ENCODE peak calls at places on chromosomes 7 and 10, in ten cellular contexts. One of them, this sample, is unnamed.

GRCh38 chr10:24459836-24460235 is 250.9 kb downstream of the KIAA1217 start:
- DNase-seq in HCT116: no peak
- DNase-seq in osteocyte: no peak
- DNase-seq in IMR-90: no peak
- DNase-seq in HepG2: no peak
- DNase-seq in brain microvascular endothelial cell: no peak
- DNase-seq in A549: no peak
- DNase-seq in nephron progenitor cell: no peak
- DNase-seq in fibroblast of the aortic adventitia: no peak
- DNase-seq in heart left ventricle: no peak
- DNase-seq in this sample: no peak

GRCh38 chr10:12606461-12606860 is 257.1 kb downstream of the CAMK1D start:
- DNase-seq in IMR-90: no peak
- DNase-seq in fibroblast of the aortic adventitia: no peak
- DNase-seq in osteocyte: no peak
- DNase-seq in nephron progenitor cell: no peak
- DNase-seq in HepG2: no peak
- DNase-seq in HCT116: no peak
- DNase-seq in A549: no peak
- DNase-seq in brain microvascular endothelial cell: no peak
- DNase-seq in heart left ventricle: no peak
- DNase-seq in this sample: no peak

GRCh38 chr10:123550680-123551096 is 115.5 kb upstream of the GPR26 start:
- DNase-seq in brain microvascular endothelial cell: no peak
- DNase-seq in A549: no peak
- DNase-seq in HCT116: no peak
- DNase-seq in osteocyte: no peak
- DNase-seq in fibroblast of the aortic adventitia: no peak
- DNase-seq in heart left ventricle: no peak
- DNase-seq in nephron progenitor cell: no peak
- DNase-seq in HepG2: no peak
- DNase-seq in IMR-90: no peak
- DNase-seq in this sample: no peak

GRCh38 chr10:58291538-58292174 is 22.7 kb downstream of the CISD1 start:
- DNase-seq in osteocyte: no peak
- DNase-seq in IMR-90: peak
- DNase-seq in A549: peak
- DNase-seq in HCT116: peak
- DNase-seq in fibroblast of the aortic adventitia: peak
- DNase-seq in brain microvascular endothelial cell: peak
- DNase-seq in HepG2: peak
- DNase-seq in heart left ventricle: peak
- DNase-seq in nephron progenitor cell: no peak
- DNase-seq in this sample: no peak

GRCh38 chr10:128729910-128730420 is 603.7 kb upstream of the MKI67 start:
- DNase-seq in nephron progenitor cell: no peak
- DNase-seq in A549: no peak
- DNase-seq in osteocyte: no peak
- DNase-seq in HepG2: no peak
- DNase-seq in fibroblast of the aortic adventitia: no peak
- DNase-seq in HCT116: no peak
- DNase-seq in brain microvascular endothelial cell: no peak
- DNase-seq in heart left ventricle: no peak
- DNase-seq in IMR-90: no peak
- DNase-seq in this sample: no peak

GRCh38 chr10:3757638-3758490 is 27.1 kb downstream of the KLF6 start:
- DNase-seq in brain microvascular endothelial cell: no peak
- DNase-seq in A549: no peak
- DNase-seq in IMR-90: no peak
- DNase-seq in osteocyte: peak
- DNase-seq in HepG2: no peak
- DNase-seq in fibroblast of the aortic adventitia: no peak
- DNase-seq in nephron progenitor cell: no peak
- DNase-seq in heart left ventricle: no peak
- DNase-seq in HCT116: no peak
- DNase-seq in this sample: no peak

GRCh38 chr7:101035941-101036340 is 16.1 kb downstream of the MUC17 start:
- DNase-seq in A549: no peak
- DNase-seq in HCT116: no peak
- DNase-seq in fibroblast of the aortic adventitia: no peak
- DNase-seq in HepG2: no peak
- DNase-seq in brain microvascular endothelial cell: no peak
- DNase-seq in osteocyte: no peak
- DNase-seq in IMR-90: no peak
- DNase-seq in nephron progenitor cell: no peak
- DNase-seq in heart left ventricle: no peak
- DNase-seq in this sample: no peak

GRCh38 chr7:99386584-99387238 is 12.2 kb downstream of the ARPC1B start:
- DNase-seq in nephron progenitor cell: no peak
- DNase-seq in heart left ventricle: no peak
- DNase-seq in IMR-90: peak
- DNase-seq in HepG2: peak
- DNase-seq in HCT116: no peak
- DNase-seq in brain microvascular endothelial cell: no peak
- DNase-seq in osteocyte: no peak
- DNase-seq in fibroblast of the aortic adventitia: peak
- DNase-seq in A549: peak
- DNase-seq in this sample: no peak

GRCh38 chr7:134755422-134756022 is 23.9 kb upstream of the CALD1 start:
- DNase-seq in HCT116: no peak
- DNase-seq in fibroblast of the aortic adventitia: peak
- DNase-seq in HepG2: no peak
- DNase-seq in IMR-90: no peak
- DNase-seq in osteocyte: peak
- DNase-seq in A549: peak
- DNase-seq in brain microvascular endothelial cell: peak
- DNase-seq in nephron progenitor cell: peak
- DNase-seq in heart left ventricle: no peak
- DNase-seq in this sample: no peak

GRCh38 chr10:43857206-43857952 is 208.7 kb upstream of the ZNF32 start:
- DNase-seq in heart left ventricle: no peak
- DNase-seq in brain microvascular endothelial cell: peak
- DNase-seq in HCT116: no peak
- DNase-seq in A549: no peak
- DNase-seq in fibroblast of the aortic adventitia: peak
- DNase-seq in HepG2: no peak
- DNase-seq in IMR-90: peak
- DNase-seq in nephron progenitor cell: no peak
- DNase-seq in osteocyte: no peak
- DNase-seq in this sample: no peak

GRCh38 chr7:151152935-151153513 is 14.5 kb downstream of the GBX1 start:
- DNase-seq in nephron progenitor cell: no peak
- DNase-seq in osteocyte: peak
- DNase-seq in IMR-90: no peak
- DNase-seq in A549: no peak
- DNase-seq in HCT116: no peak
- DNase-seq in brain microvascular endothelial cell: no peak
- DNase-seq in heart left ventricle: no peak
- DNase-seq in HepG2: no peak
- DNase-seq in fibroblast of the aortic adventitia: no peak
- DNase-seq in this sample: no peak
- TF ChIP-seq CTCF in nephron progenitor cell: no peak
- TF ChIP-seq CTCF in osteocyte: no peak
- TF ChIP-seq CTCF in IMR-90: no peak
- TF ChIP-seq CTCF in A549: no peak
- TF ChIP-seq CTCF in HCT116: peak
- TF ChIP-seq CTCF in brain microvascular endothelial cell: peak
- TF ChIP-seq CTCF in heart left ventricle: no peak
- TF ChIP-seq CTCF in HepG2: no peak
- TF ChIP-seq CTCF in fibroblast of the aortic adventitia: peak
- TF ChIP-seq CTCF in this sample: no peak

GRCh38 chr10:131943021-131943814 is 38.5 kb downstream of the BNIP3 start:
- DNase-seq in nephron progenitor cell: peak
- DNase-seq in A549: peak
- DNase-seq in HepG2: peak
- DNase-seq in osteocyte: no peak
- DNase-seq in heart left ventricle: no peak
- DNase-seq in brain microvascular endothelial cell: no peak
- DNase-seq in IMR-90: no peak
- DNase-seq in fibroblast of the aortic adventitia: peak
- DNase-seq in HCT116: no peak
- DNase-seq in this sample: no peak
- TF ChIP-seq CTCF in nephron progenitor cell: peak
- TF ChIP-seq CTCF in A549: peak
- TF ChIP-seq CTCF in HepG2: peak
- TF ChIP-seq CTCF in osteocyte: peak
- TF ChIP-seq CTCF in heart left ventricle: peak
- TF ChIP-seq CTCF in brain microvascular endothelial cell: peak
- TF ChIP-seq CTCF in IMR-90: peak
- TF ChIP-seq CTCF in fibroblast of the aortic adventitia: no peak
- TF ChIP-seq CTCF in HCT116: peak
- TF ChIP-seq CTCF in this sample: no peak

GRCh38 chr7:128672927-128673517 is 930 bp downstream of the GARIN1A start:
- DNase-seq in IMR-90: peak
- DNase-seq in HCT116: peak
- DNase-seq in heart left ventricle: no peak
- DNase-seq in A549: peak
- DNase-seq in HepG2: no peak
- DNase-seq in osteocyte: no peak
- DNase-seq in nephron progenitor cell: peak
- DNase-seq in fibroblast of the aortic adventitia: peak
- DNase-seq in brain microvascular endothelial cell: no peak
- DNase-seq in this sample: no peak
- TF ChIP-seq CTCF in IMR-90: peak
- TF ChIP-seq CTCF in HCT116: peak
- TF ChIP-seq CTCF in heart left ventricle: no peak
- TF ChIP-seq CTCF in A549: peak
- TF ChIP-seq CTCF in HepG2: peak
- TF ChIP-seq CTCF in osteocyte: peak
- TF ChIP-seq CTCF in nephron progenitor cell: peak
- TF ChIP-seq CTCF in fibroblast of the aortic adventitia: peak
- TF ChIP-seq CTCF in brain microvascular endothelial cell: peak
- TF ChIP-seq CTCF in this sample: no peak

GRCh38 chr7:120089968-120090367 is 183.0 kb upstream of the KCND2 start:
- DNase-seq in nephron progenitor cell: no peak
- DNase-seq in brain microvascular endothelial cell: no peak
- DNase-seq in heart left ventricle: no peak
- DNase-seq in HepG2: peak
- DNase-seq in A549: peak
- DNase-seq in fibroblast of the aortic adventitia: peak
- DNase-seq in osteocyte: no peak
- DNase-seq in IMR-90: peak
- DNase-seq in HCT116: peak
- DNase-seq in this sample: no peak
- TF ChIP-seq CTCF in nephron progenitor cell: no peak
- TF ChIP-seq CTCF in brain microvascular endothelial cell: peak
- TF ChIP-seq CTCF in heart left ventricle: no peak
- TF ChIP-seq CTCF in HepG2: peak
- TF ChIP-seq CTCF in A549: no peak
- TF ChIP-seq CTCF in fibroblast of the aortic adventitia: peak
- TF ChIP-seq CTCF in osteocyte: peak
- TF ChIP-seq CTCF in IMR-90: peak
- TF ChIP-seq CTCF in HCT116: peak
- TF ChIP-seq CTCF in this sample: no peak

GRCh38 chr7:20376796-20377195 is 46.1 kb downstream of the ITGB8 start:
- DNase-seq in brain microvascular endothelial cell: no peak
- DNase-seq in osteocyte: no peak
- DNase-seq in fibroblast of the aortic adventitia: no peak
- DNase-seq in A549: no peak
- DNase-seq in HCT116: no peak
- DNase-seq in HepG2: no peak
- DNase-seq in heart left ventricle: no peak
- DNase-seq in nephron progenitor cell: no peak
- DNase-seq in IMR-90: no peak
- DNase-seq in this sample: no peak

GRCh38 chr7:20383351-20383750 is 52.7 kb downstream of the ITGB8 start:
- DNase-seq in fibroblast of the aortic adventitia: peak
- DNase-seq in HCT116: no peak
- DNase-seq in HepG2: no peak
- DNase-seq in A549: no peak
- DNase-seq in osteocyte: no peak
- DNase-seq in IMR-90: no peak
- DNase-seq in brain microvascular endothelial cell: no peak
- DNase-seq in nephron progenitor cell: no peak
- DNase-seq in heart left ventricle: no peak
- DNase-seq in this sample: no peak

GRCh38 chr7:20385121-20385520 is 54.4 kb downstream of the ITGB8 start:
- DNase-seq in heart left ventricle: no peak
- DNase-seq in nephron progenitor cell: no peak
- DNase-seq in brain microvascular endothelial cell: peak
- DNase-seq in osteocyte: no peak
- DNase-seq in HCT116: no peak
- DNase-seq in IMR-90: peak
- DNase-seq in A549: no peak
- DNase-seq in fibroblast of the aortic adventitia: peak
- DNase-seq in HepG2: no peak
- DNase-seq in this sample: no peak

GRCh38 chr7:20381406-20382034 is 50.8 kb downstream of the ITGB8 start:
- DNase-seq in IMR-90: no peak
- DNase-seq in osteocyte: no peak
- DNase-seq in HepG2: no peak
- DNase-seq in nephron progenitor cell: no peak
- DNase-seq in HCT116: no peak
- DNase-seq in heart left ventricle: no peak
- DNase-seq in fibroblast of the aortic adventitia: no peak
- DNase-seq in brain microvascular endothelial cell: no peak
- DNase-seq in A549: no peak
- DNase-seq in this sample: no peak
- TF ChIP-seq CTCF in IMR-90: no peak
- TF ChIP-seq CTCF in osteocyte: no peak
- TF ChIP-seq CTCF in HepG2: no peak
- TF ChIP-seq CTCF in nephron progenitor cell: no peak
- TF ChIP-seq CTCF in HCT116: no peak
- TF ChIP-seq CTCF in heart left ventricle: no peak
- TF ChIP-seq CTCF in fibroblast of the aortic adventitia: no peak
- TF ChIP-seq CTCF in brain microvascular endothelial cell: no peak
- TF ChIP-seq CTCF in A549: no peak
- TF ChIP-seq CTCF in this sample: no peak

GRCh38 chr7:68058014-68058413 is 1061.4 kb downstream of the TYW1 start:
- DNase-seq in A549: no peak
- DNase-seq in HepG2: no peak
- DNase-seq in osteocyte: no peak
- DNase-seq in HCT116: no peak
- DNase-seq in nephron progenitor cell: no peak
- DNase-seq in brain microvascular endothelial cell: no peak
- DNase-seq in fibroblast of the aortic adventitia: no peak
- DNase-seq in IMR-90: no peak
- DNase-seq in heart left ventricle: no peak
- DNase-seq in this sample: no peak

DNA sequence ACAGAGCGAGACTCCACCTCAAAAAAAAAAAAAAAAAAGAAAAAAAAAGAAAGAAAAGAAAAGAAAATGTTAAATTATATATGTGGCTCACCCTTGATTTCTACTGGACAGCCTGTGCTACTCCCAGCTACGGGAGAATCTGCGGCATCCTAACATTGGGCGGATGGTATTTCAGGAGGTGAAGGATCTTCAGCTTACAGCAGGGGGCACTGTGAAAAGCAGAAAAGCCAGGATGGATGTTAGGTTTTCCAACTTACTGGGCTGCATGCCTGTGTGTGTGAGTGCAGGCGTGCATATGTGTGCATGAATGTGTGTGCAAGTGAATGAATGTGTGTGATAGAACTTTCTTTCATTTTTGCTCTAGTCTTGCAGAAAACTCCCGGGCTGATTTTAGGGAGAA is 1066.5 kb downstream of the TYW1 start:
- DNase-seq in osteocyte: no peak
- DNase-seq in HepG2: no peak
- DNase-seq in A549: peak
- DNase-seq in fibroblast of the aortic adventitia: no peak
- DNase-seq in IMR-90: no peak
- DNase-seq in nephron progenitor cell: peak
- DNase-seq in HCT116: no peak
- DNase-seq in heart left ventricle: peak
- DNase-seq in brain microvascular endothelial cell: no peak
- DNase-seq in this sample: no peak
- TF ChIP-seq CTCF in osteocyte: no peak
- TF ChIP-seq CTCF in HepG2: peak
- TF ChIP-seq CTCF in A549: peak
- TF ChIP-seq CTCF in fibroblast of the aortic adventitia: no peak
- TF ChIP-seq CTCF in IMR-90: no peak
- TF ChIP-seq CTCF in nephron progenitor cell: peak
- TF ChIP-seq CTCF in HCT116: peak
- TF ChIP-seq CTCF in heart left ventricle: peak
- TF ChIP-seq CTCF in brain microvascular endothelial cell: no peak
- TF ChIP-seq CTCF in this sample: no peak

GRCh38 chr10:100827819-100828743 is 82.7 kb downstream of the PAX2 start:
- DNase-seq in nephron progenitor cell: peak
- DNase-seq in IMR-90: no peak
- DNase-seq in A549: peak
- DNase-seq in brain microvascular endothelial cell: no peak
- DNase-seq in fibroblast of the aortic adventitia: no peak
- DNase-seq in HCT116: no peak
- DNase-seq in osteocyte: no peak
- DNase-seq in heart left ventricle: no peak
- DNase-seq in HepG2: no peak
- DNase-seq in this sample: peak
- TF ChIP-seq CTCF in nephron progenitor cell: no peak
- TF ChIP-seq CTCF in IMR-90: no peak
- TF ChIP-seq CTCF in A549: peak
- TF ChIP-seq CTCF in brain microvascular endothelial cell: no peak
- TF ChIP-seq CTCF in fibroblast of the aortic adventitia: no peak
- TF ChIP-seq CTCF in HCT116: peak
- TF ChIP-seq CTCF in osteocyte: peak
- TF ChIP-seq CTCF in heart left ventricle: no peak
- TF ChIP-seq CTCF in HepG2: peak
- TF ChIP-seq CTCF in this sample: no peak